ENCODE peak calls at places on chromosome 15, in five cellular contexts. One of them, this sample, is unnamed.

GRCh38 chr15:78316211-78317077 is 17.0 kb upstream of the SKIC8 start:
- DNase-seq in left ventricle myocardium inferior: no peak
- DNase-seq in activated T-helper 1 cell treated with anti-CD3 and anti-CD28 coated beads, Interleukin-12 subunit alpha, Interleukin-12 subunit beta, Interleukin-2, Interleukin-4 antibody, amounts not matched to agents 30 ng/mL and 10 ng/mL and 1 ng/mL, durations not matched to agents 14 hours and 24 hours and 36 hours: no peak
- DNase-seq in head of caudate nucleus: peak
- DNase-seq in left ventricle myocardium superior: no peak
- DNase-seq in this sample: no peak

GRCh38 chr15:59953392-59953883 is 50.7 kb upstream of the FOXB1 start:
- DNase-seq in head of caudate nucleus: no peak
- DNase-seq in left ventricle myocardium inferior: no peak
- DNase-seq in left ventricle myocardium superior: no peak
- DNase-seq in activated T-helper 1 cell treated with anti-CD3 and anti-CD28 coated beads, Interleukin-12 subunit alpha, Interleukin-12 subunit beta, Interleukin-2, Interleukin-4 antibody, amounts not matched to agents 30 ng/mL and 10 ng/mL and 1 ng/mL, durations not matched to agents 14 hours and 24 hours and 36 hours: no peak
- DNase-seq in this sample: no peak

GRCh38 chr15:57881361-57881760 is 174.8 kb downstream of the POLR2M start:
- DNase-seq in left ventricle myocardium superior: no peak
- DNase-seq in left ventricle myocardium inferior: no peak
- DNase-seq in activated T-helper 1 cell treated with anti-CD3 and anti-CD28 coated beads, Interleukin-12 subunit alpha, Interleukin-12 subunit beta, Interleukin-2, Interleukin-4 antibody, amounts not matched to agents 30 ng/mL and 10 ng/mL and 1 ng/mL, durations not matched to agents 14 hours and 24 hours and 36 hours: no peak
- DNase-seq in head of caudate nucleus: no peak
- DNase-seq in this sample: no peak

GRCh38 chr15:77851696-77852095 is 219.0 kb upstream of the LINGO1 start:
- DNase-seq in left ventricle myocardium inferior: no peak
- DNase-seq in activated T-helper 1 cell treated with anti-CD3 and anti-CD28 coated beads, Interleukin-12 subunit alpha, Interleukin-12 subunit beta, Interleukin-2, Interleukin-4 antibody, amounts not matched to agents 30 ng/mL and 10 ng/mL and 1 ng/mL, durations not matched to agents 14 hours and 24 hours and 36 hours: no peak
- DNase-seq in head of caudate nucleus: peak
- DNase-seq in left ventricle myocardium superior: no peak
- DNase-seq in this sample: no peak

GRCh38 chr15:72340366-72340765 is 20.4 kb upstream of the CELF6 start:
- DNase-seq in activated T-helper 1 cell treated with anti-CD3 and anti-CD28 coated beads, Interleukin-12 subunit alpha, Interleukin-12 subunit beta, Interleukin-2, Interleukin-4 antibody, amounts not matched to agents 30 ng/mL and 10 ng/mL and 1 ng/mL, durations not matched to agents 14 hours and 24 hours and 36 hours: no peak
- DNase-seq in left ventricle myocardium inferior: no peak
- DNase-seq in head of caudate nucleus: no peak
- DNase-seq in left ventricle myocardium superior: no peak
- DNase-seq in this sample: no peak

GRCh38 chr15:40878785-40879184 is 4.8 kb upstream of the RHOV start:
- DNase-seq in left ventricle myocardium superior: no peak
- DNase-seq in left ventricle myocardium inferior: no peak
- DNase-seq in head of caudate nucleus: no peak
- DNase-seq in activated T-helper 1 cell treated with anti-CD3 and anti-CD28 coated beads, Interleukin-12 subunit alpha, Interleukin-12 subunit beta, Interleukin-2, Interleukin-4 antibody, amounts not matched to agents 30 ng/mL and 10 ng/mL and 1 ng/mL, durations not matched to agents 14 hours and 24 hours and 36 hours: peak
- DNase-seq in this sample: no peak

GRCh38 chr15:88604381-88604951 is 16.7 kb upstream of the AEN start:
- DNase-seq in left ventricle myocardium superior: no peak
- DNase-seq in left ventricle myocardium inferior: no peak
- DNase-seq in head of caudate nucleus: peak
- DNase-seq in activated T-helper 1 cell treated with anti-CD3 and anti-CD28 coated beads, Interleukin-12 subunit alpha, Interleukin-12 subunit beta, Interleukin-2, Interleukin-4 antibody, amounts not matched to agents 30 ng/mL and 10 ng/mL and 1 ng/mL, durations not matched to agents 14 hours and 24 hours and 36 hours: no peak
- DNase-seq in this sample: no peak

GRCh38 chr15:82540984-82541431 is 751 bp upstream of the RPS17 start:
- DNase-seq in activated T-helper 1 cell treated with anti-CD3 and anti-CD28 coated beads, Interleukin-12 subunit alpha, Interleukin-12 subunit beta, Interleukin-2, Interleukin-4 antibody, amounts not matched to agents 30 ng/mL and 10 ng/mL and 1 ng/mL, durations not matched to agents 14 hours and 24 hours and 36 hours: no peak
- DNase-seq in head of caudate nucleus: no peak
- DNase-seq in left ventricle myocardium inferior: no peak
- DNase-seq in left ventricle myocardium superior: no peak
- DNase-seq in this sample: no peak

GRCh38 chr15:75704618-75705017 is 8.0 kb downstream of the CSPG4 start:
- DNase-seq in head of caudate nucleus: no peak
- DNase-seq in left ventricle myocardium inferior: no peak
- DNase-seq in left ventricle myocardium superior: no peak
- DNase-seq in activated T-helper 1 cell treated with anti-CD3 and anti-CD28 coated beads, Interleukin-12 subunit alpha, Interleukin-12 subunit beta, Interleukin-2, Interleukin-4 antibody, amounts not matched to agents 30 ng/mL and 10 ng/mL and 1 ng/mL, durations not matched to agents 14 hours and 24 hours and 36 hours: no peak
- DNase-seq in this sample: no peak

GRCh38 chr15:27844018-27844666 is 255.0 kb downstream of the OCA2 start:
- DNase-seq in head of caudate nucleus: no peak
- DNase-seq in left ventricle myocardium superior: no peak
- DNase-seq in left ventricle myocardium inferior: no peak
- DNase-seq in activated T-helper 1 cell treated with anti-CD3 and anti-CD28 coated beads, Interleukin-12 subunit alpha, Interleukin-12 subunit beta, Interleukin-2, Interleukin-4 antibody, amounts not matched to agents 30 ng/mL and 10 ng/mL and 1 ng/mL, durations not matched to agents 14 hours and 24 hours and 36 hours: no peak
- DNase-seq in this sample: no peak

GRCh38 chr15:34647569-34648334 is 64.3 kb upstream of the GOLGA8B start:
- DNase-seq in head of caudate nucleus: no peak
- DNase-seq in left ventricle myocardium superior: no peak
- DNase-seq in activated T-helper 1 cell treated with anti-CD3 and anti-CD28 coated beads, Interleukin-12 subunit alpha, Interleukin-12 subunit beta, Interleukin-2, Interleukin-4 antibody, amounts not matched to agents 30 ng/mL and 10 ng/mL and 1 ng/mL, durations not matched to agents 14 hours and 24 hours and 36 hours: no peak
- DNase-seq in left ventricle myocardium inferior: no peak
- DNase-seq in this sample: no peak

GRCh38 chr15:48604567-48604966 is 40.9 kb downstream of the FBN1 start:
- DNase-seq in head of caudate nucleus: no peak
- DNase-seq in left ventricle myocardium superior: no peak
- DNase-seq in left ventricle myocardium inferior: no peak
- DNase-seq in activated T-helper 1 cell treated with anti-CD3 and anti-CD28 coated beads, Interleukin-12 subunit alpha, Interleukin-12 subunit beta, Interleukin-2, Interleukin-4 antibody, amounts not matched to agents 30 ng/mL and 10 ng/mL and 1 ng/mL, durations not matched to agents 14 hours and 24 hours and 36 hours: no peak
- DNase-seq in this sample: no peak

GRCh38 chr15:80492874-80493273 is 88.7 kb downstream of the ARNT2 start:
- DNase-seq in left ventricle myocardium superior: no peak
- DNase-seq in left ventricle myocardium inferior: no peak
- DNase-seq in activated T-helper 1 cell treated with anti-CD3 and anti-CD28 coated beads, Interleukin-12 subunit alpha, Interleukin-12 subunit beta, Interleukin-2, Interleukin-4 antibody, amounts not matched to agents 30 ng/mL and 10 ng/mL and 1 ng/mL, durations not matched to agents 14 hours and 24 hours and 36 hours: no peak
- DNase-seq in head of caudate nucleus: no peak
- DNase-seq in this sample: no peak

GRCh38 chr15:31483924-31484368 is 157.3 kb downstream of the KLF13 start:
- DNase-seq in activated T-helper 1 cell treated with anti-CD3 and anti-CD28 coated beads, Interleukin-12 subunit alpha, Interleukin-12 subunit beta, Interleukin-2, Interleukin-4 antibody, amounts not matched to agents 30 ng/mL and 10 ng/mL and 1 ng/mL, durations not matched to agents 14 hours and 24 hours and 36 hours: peak
- DNase-seq in left ventricle myocardium inferior: no peak
- DNase-seq in head of caudate nucleus: no peak
- DNase-seq in left ventricle myocardium superior: no peak
- DNase-seq in this sample: peak

GRCh38 chr15:89377842-89378698 is 43.4 kb upstream of the POLG start:
- DNase-seq in activated T-helper 1 cell treated with anti-CD3 and anti-CD28 coated beads, Interleukin-12 subunit alpha, Interleukin-12 subunit beta, Interleukin-2, Interleukin-4 antibody, amounts not matched to agents 30 ng/mL and 10 ng/mL and 1 ng/mL, durations not matched to agents 14 hours and 24 hours and 36 hours: no peak
- DNase-seq in left ventricle myocardium superior: no peak
- DNase-seq in head of caudate nucleus: no peak
- DNase-seq in left ventricle myocardium inferior: no peak
- DNase-seq in this sample: no peak

GRCh38 chr15:56168394-56168793 is 75.3 kb downstream of the RFX7 start:
- DNase-seq in left ventricle myocardium superior: no peak
- DNase-seq in head of caudate nucleus: no peak
- DNase-seq in left ventricle myocardium inferior: no peak
- DNase-seq in activated T-helper 1 cell treated with anti-CD3 and anti-CD28 coated beads, Interleukin-12 subunit alpha, Interleukin-12 subunit beta, Interleukin-2, Interleukin-4 antibody, amounts not matched to agents 30 ng/mL and 10 ng/mL and 1 ng/mL, durations not matched to agents 14 hours and 24 hours and 36 hours: no peak
- DNase-seq in this sample: no peak

GRCh38 chr15:91099616-91100560 is at the start of gene SV2B:
- DNase-seq in left ventricle myocardium superior: peak
- DNase-seq in activated T-helper 1 cell treated with anti-CD3 and anti-CD28 coated beads, Interleukin-12 subunit alpha, Interleukin-12 subunit beta, Interleukin-2, Interleukin-4 antibody, amounts not matched to agents 30 ng/mL and 10 ng/mL and 1 ng/mL, durations not matched to agents 14 hours and 24 hours and 36 hours: peak
- DNase-seq in head of caudate nucleus: peak
- DNase-seq in left ventricle myocardium inferior: peak
- DNase-seq in this sample: peak